ENCODE peak calls at places on chromosomes 2 and 18, in eight cellular contexts. G is body of pancreas; S is WTC11; L is PC-3; I is CD4-positive, alpha-beta T cell; U is omental fat pad; B is K562; C is activated CD8-positive, alpha-beta T cell treated with anti-CD3 and anti-CD28 coated beads for 36 hours. W is an unnamed sample.

GRCh38 chr2:218895758-218896500 is 15.3 kb downstream of the WNT10A start:
- ATAC-seq in G (no peak), S (no peak), L (no peak), I (peak; percentile 1), U (no peak), B (no peak), C (peak; percentile 22), W (no peak)

GRCh38 chr2:20181761-20182160 is 43.2 kb downstream of the SDC1 start:
- ATAC-seq in G (no peak), S (no peak), L (no peak), I (no peak), U (no peak), B (no peak), C (no peak), W (no peak)

GRCh38 chr2:165633431-165633830 is 160.6 kb downstream of the GALNT3 start:
- ATAC-seq in G (no peak), S (peak; percentile 36), L (no peak), I (no peak), U (no peak), B (no peak), C (no peak), W (no peak)

GRCh38 chr2:194550702-194551101 is 1106.3 kb upstream of the SLC39A10 start:
- ATAC-seq in G (no peak), S (no peak), L (peak; percentile 72), I (no peak), U (no peak), B (no peak), C (no peak), W (no peak)

GRCh38 chr2:143183804-143184463 is 54.7 kb downstream of the ARHGAP15 start:
- ATAC-seq in G (no peak), S (no peak), L (no peak), I (no peak), U (no peak), B (no peak), C (no peak), W (no peak)

GRCh38 chr2:79585701-79586428 is 73.0 kb downstream of the CTNNA2 start:
- ATAC-seq in G (no peak), S (peak; percentile 46), L (no peak), I (no peak), U (no peak), B (no peak), C (no peak), W (no peak)

GRCh38 chr2:201167546-201167945 is 15.4 kb upstream of the CASP10 start:
- ATAC-seq in G (no peak), S (no peak), L (no peak), I (no peak), U (no peak), B (no peak), C (no peak), W (no peak)

GRCh38 chr18:23077493-23078256 is 57.6 kb upstream of the CABLES1 start:
- ATAC-seq in G (no peak), S (peak; percentile 66), L (peak; percentile 94), I (peak; percentile 37), U (peak; percentile 19), B (peak; percentile 33), C (no peak), W (peak; percentile 28)

GRCh38 chr2:69644506-69644979 is 1.0 kb upstream of the AAK1 start:
- ATAC-seq in G (no peak), S (no peak), L (no peak), I (peak; percentile 8), U (no peak), B (no peak), C (no peak), W (no peak)

GRCh38 chr2:174254267-174254666 is 5.9 kb upstream of the OLA1 start:
- ATAC-seq in G (no peak), S (no peak), L (no peak), I (no peak), U (no peak), B (no peak), C (no peak), W (no peak)

GRCh38 chr2:149648282-149649030 is 60.9 kb upstream of the MMADHC start:
- ATAC-seq in G (peak; percentile 62), S (no peak), L (peak; percentile 94), I (no peak), U (peak; percentile 80), B (no peak), C (no peak), W (peak; percentile 92)

GRCh38 chr2:149651229-149651628 is 63.7 kb upstream of the MMADHC start:
- ATAC-seq in G (no peak), S (no peak), L (no peak), I (no peak), U (no peak), B (no peak), C (no peak), W (no peak)

GRCh38 chr2:149650006-149650405 is 62.4 kb upstream of the MMADHC start:
- ATAC-seq in G (no peak), S (no peak), L (no peak), I (no peak), U (no peak), B (no peak), C (no peak), W (no peak)

DNA sequence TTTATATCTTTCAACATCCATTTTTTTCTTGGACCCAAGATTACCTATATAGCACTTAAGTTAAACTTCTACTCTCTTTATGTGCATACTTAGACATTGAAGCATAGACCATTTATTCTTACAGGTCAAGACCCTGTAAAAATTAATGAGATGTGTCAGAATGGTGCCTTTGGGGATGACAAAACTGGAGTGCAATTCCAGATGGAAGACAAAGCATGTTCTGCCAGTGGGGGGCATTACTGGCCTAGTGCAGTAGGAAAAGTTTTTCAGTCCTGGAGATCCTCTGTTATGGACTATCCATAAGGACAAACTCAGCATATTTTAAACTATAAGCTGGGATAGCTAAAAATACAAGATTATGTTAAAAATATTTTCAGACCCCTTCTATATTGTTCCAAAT is 57.8 kb upstream of the MMADHC start:
- ATAC-seq in G (no peak), S (no peak), L (peak; percentile 11), I (no peak), U (no peak), B (no peak), C (no peak), W (no peak)
- TF ChIP-seq CTCF in G (no peak), S (no peak), L (peak; percentile 45), I (no peak), U (no peak), B (no peak), C (no peak), W (no peak)

GRCh38 chr2:98445708-98446577 is 1.3 kb downstream of the INPP4A start:
- ATAC-seq in G (no peak), S (no peak), L (no peak), I (no peak), U (no peak), B (peak; percentile 73), C (peak; percentile 24), W (no peak)

GRCh38 chr2:98446850-98447249 is 2.2 kb downstream of the INPP4A start:
- ATAC-seq in G (no peak), S (no peak), L (no peak), I (no peak), U (no peak), B (no peak), C (no peak), W (no peak)

GRCh38 chr2:98444436-98445166 is at the start of gene INPP4A:
- ATAC-seq in G (peak; percentile 93), S (peak; percentile 89), L (peak; percentile 90), I (peak; percentile 64), U (peak; percentile 97), B (peak; percentile 85), C (peak; percentile 73), W (peak; percentile 95)

GRCh38 chr2:98442488-98442887 is 2.2 kb upstream of the INPP4A start:
- ATAC-seq in G (no peak), S (no peak), L (no peak), I (no peak), U (no peak), B (no peak), C (no peak), W (no peak)

DNA sequence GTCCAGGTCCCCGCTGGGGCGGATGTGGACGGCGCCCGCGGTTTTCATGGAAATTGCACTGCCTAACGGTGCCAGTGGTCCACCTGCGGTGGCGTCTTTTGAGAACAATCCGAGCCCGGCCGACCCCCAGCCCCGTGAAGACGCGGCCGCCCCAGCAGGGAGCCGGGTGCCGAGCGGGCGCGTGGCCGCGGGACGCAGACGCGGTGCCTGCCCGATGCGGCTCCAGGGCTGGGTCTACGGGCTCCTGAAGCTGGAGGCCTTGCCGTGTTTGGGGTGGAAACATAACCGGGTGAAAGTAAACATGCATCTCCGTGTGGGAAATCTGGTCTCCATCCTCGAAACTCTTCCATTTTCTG is 487 bp downstream of the INPP4A start:
- ATAC-seq in G (peak; percentile 43), S (no peak), L (peak; percentile 45), I (peak; percentile 16), U (peak; percentile 56), B (peak; percentile 60), C (peak; percentile 12), W (peak; percentile 49)
- TF ChIP-seq CTCF in G (no peak), S (no peak), L (no peak), I (no peak), U (no peak), B (no peak), C (no peak), W (no peak)

GRCh38 chr2:42974697-42975357 is 182.4 kb upstream of the HAAO start:
- ATAC-seq in G (peak; percentile 43), S (peak; percentile 91), L (peak; percentile 88), I (peak; percentile 46), U (peak; percentile 82), B (peak; percentile 89), C (peak; percentile 75), W (peak; percentile 78)

GRCh38 chr2:42976400-42976799 is 184.0 kb upstream of the HAAO start:
- ATAC-seq in G (no peak), S (no peak), L (no peak), I (no peak), U (no peak), B (no peak), C (no peak), W (no peak)

GRCh38 chr2:42973771-42974170 is 181.4 kb upstream of the HAAO start:
- ATAC-seq in G (no peak), S (no peak), L (no peak), I (no peak), U (no peak), B (no peak), C (no peak), W (no peak)

GRCh38 chr2:42974303-42974696 is 181.9 kb upstream of the HAAO start:
- ATAC-seq in G (no peak), S (no peak), L (no peak), I (no peak), U (no peak), B (no peak), C (no peak), W (no peak)

GRCh38 chr2:42975358-42975717 is 183.0 kb upstream of the HAAO start:
- ATAC-seq in G (no peak), S (no peak), L (peak; percentile 47), I (no peak), U (peak; percentile 43), B (peak; percentile 20), C (no peak), W (peak; percentile 44)
- TF ChIP-seq CTCF in G (no peak), S (no peak), L (no peak), I (peak; percentile 13), U (no peak), B (no peak), C (no peak), W (no peak)

DNA sequence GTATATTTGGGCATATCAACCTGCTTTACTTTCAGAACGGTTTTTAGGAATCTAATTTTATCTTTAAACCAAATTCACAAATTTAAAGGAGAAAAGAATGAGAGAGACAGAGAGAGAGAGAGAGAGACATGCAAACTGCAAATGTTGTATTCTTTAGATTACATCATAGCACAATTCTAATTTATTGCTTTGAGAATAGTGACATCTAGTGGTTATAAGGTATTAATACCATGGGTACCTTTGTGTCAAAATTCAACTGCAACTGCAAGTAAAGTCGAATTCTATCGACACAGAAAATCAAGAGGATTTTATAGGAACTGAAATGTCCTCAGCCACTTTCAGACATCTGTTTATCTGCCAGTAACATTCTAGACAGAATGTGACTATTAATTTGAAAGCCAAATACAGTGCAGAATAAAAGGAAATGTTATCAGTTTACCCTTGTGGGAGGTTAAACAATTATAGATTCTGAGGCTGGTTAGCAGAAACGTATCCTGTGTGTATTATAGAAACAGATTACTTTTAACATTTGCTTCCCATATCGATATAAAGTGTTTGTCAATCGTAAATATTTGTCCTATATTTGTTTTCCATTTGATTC is 529.8 kb upstream of the VRK2 start:
- ATAC-seq in G (peak; percentile 79), S (peak; percentile 36), L (peak; percentile 53), I (peak; percentile 32), U (no peak), B (peak; percentile 74), C (peak; percentile 56), W (no peak)
- TF ChIP-seq CTCF in G (peak; percentile 46), S (peak; percentile 43), L (peak; percentile 74), I (peak; percentile 70), U (no peak), B (no peak), C (peak; percentile 70), W (peak; percentile 45)

W was measured in gastroesophageal sphincter.